ENCODE peak calls at places on chromosomes 6 and 20, in seven cellular contexts. N is esophagus muscularis mucosa; L is CD8-positive, alpha-beta T cell; J is tibial artery; Q is left lung; G is mucosa of descending colon; O is IMR-90. H is an unnamed sample.

GRCh38 chr20:20368414-20369352 is 779 bp downstream of the INSM1 start:
- DNase-seq in N (no peak), L (no peak), J (no peak), Q (no peak), G (no peak), O (no peak), H (no peak)

GRCh38 chr20:63471719-63472158 is 716 bp downstream of the KCNQ2 start:
- DNase-seq in N (no peak), L (no peak), J (no peak), Q (no peak), G (no peak), O (no peak), H (no peak)

GRCh38 chr20:34703573-34704176 is 469 bp upstream of the TP53INP2 start:
- DNase-seq in N (no peak), L (no peak), J (no peak), Q (peak; percentile 42), G (peak; percentile 68), O (peak; percentile 37), H (peak; percentile 71)

GRCh38 chr6:26624557-26624956 is 27.8 kb downstream of the ABT1 start:
- DNase-seq in N (no peak), L (no peak), J (no peak), Q (no peak), G (no peak), O (no peak), H (no peak)

GRCh38 chr20:14879839-14880238 is 542.4 kb upstream of the FLRT3 start:
- DNase-seq in N (no peak), L (no peak), J (no peak), Q (no peak), G (no peak), O (no peak), H (no peak)

GRCh38 chr6:106473807-106474206 is 113.3 kb downstream of the CRYBG1 start:
- DNase-seq in N (no peak), L (no peak), J (no peak), Q (no peak), G (no peak), O (peak; percentile 80), H (no peak)

GRCh38 chr20:49446080-49446479 is 36.4 kb downstream of the KCNB1 start:
- DNase-seq in N (no peak), L (no peak), J (no peak), Q (no peak), G (no peak), O (no peak), H (no peak)

GRCh38 chr20:62196286-62196685 is 13.5 kb downstream of the MTG2 start:
- DNase-seq in N (no peak), L (no peak), J (no peak), Q (no peak), G (no peak), O (no peak), H (no peak)

GRCh38 chr6:128358111-128358780 is 162.2 kb downstream of the PTPRK start:
- DNase-seq in N (no peak), L (no peak), J (no peak), Q (no peak), G (no peak), O (peak; percentile 40), H (no peak)

GRCh38 chr20:10619427-10619826 is 54.4 kb downstream of the JAG1 start:
- DNase-seq in N (no peak), L (no peak), J (no peak), Q (no peak), G (no peak), O (peak; percentile 92), H (no peak)

GRCh38 chr6:75207211-75207984 is 1.5 kb upstream of the COL12A1 start:
- DNase-seq in N (no peak), L (no peak), J (no peak), Q (peak; percentile 35), G (no peak), O (peak; percentile 42), H (no peak)

GRCh38 chr20:46057856-46058655 is 29.0 kb downstream of the SLC12A5 start:
- DNase-seq in N (peak; percentile 91), L (no peak), J (peak; percentile 59), Q (peak; percentile 71), G (peak; percentile 12), O (peak; percentile 47), H (no peak)
- H3K4me3 ChIP-seq in N (peak overlapping the region; percentile 28), L (no peak overlapping the region), J (peak overlapping the region; percentile 24), Q (peak overlapping the region; percentile 32), G (no peak overlapping the region), O (peak overlapping the region; percentile 21), H (peak overlapping the region; percentile 39)

DNA sequence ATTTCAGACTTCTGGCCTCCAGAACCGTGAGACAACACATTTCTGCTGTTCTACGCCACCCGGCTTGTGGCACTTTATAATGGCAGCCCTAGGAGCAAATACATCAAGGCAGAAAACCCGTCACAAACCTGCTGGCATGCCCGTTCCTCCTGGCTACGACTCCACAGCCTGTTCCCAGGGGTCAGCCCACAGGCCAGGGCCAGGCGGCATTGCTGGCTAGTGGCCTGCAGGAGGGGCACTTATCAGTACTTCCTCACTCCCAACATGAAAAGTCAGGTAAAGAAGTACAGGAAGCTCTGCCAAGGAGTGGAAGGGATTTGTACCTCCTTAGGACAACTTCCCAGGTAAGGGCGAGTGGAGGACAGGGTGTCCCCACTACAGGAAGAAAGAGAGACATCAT is 223.1 kb upstream of the AGPAT4 start:
- DNase-seq in N (no peak), L (no peak), J (no peak), Q (no peak), G (no peak), O (no peak), H (no peak)
- TF ChIP-seq CTCF in N (no peak), L (no peak), J (no peak), Q (no peak), G (no peak), O (no peak), H (no peak)

GRCh38 chr6:13604546-13605416 is 10.4 kb upstream of the NOL7 start:
- DNase-seq in N (no peak), L (no peak), J (no peak), Q (no peak), G (no peak), O (no peak), H (no peak)

GRCh38 chr6:13600036-13600435 is 15.1 kb upstream of the NOL7 start:
- DNase-seq in N (no peak), L (no peak), J (no peak), Q (no peak), G (no peak), O (no peak), H (no peak)

GRCh38 chr6:13605634-13606033 is 9.5 kb upstream of the NOL7 start:
- DNase-seq in N (no peak), L (no peak), J (no peak), Q (no peak), G (no peak), O (no peak), H (no peak)

DNA sequence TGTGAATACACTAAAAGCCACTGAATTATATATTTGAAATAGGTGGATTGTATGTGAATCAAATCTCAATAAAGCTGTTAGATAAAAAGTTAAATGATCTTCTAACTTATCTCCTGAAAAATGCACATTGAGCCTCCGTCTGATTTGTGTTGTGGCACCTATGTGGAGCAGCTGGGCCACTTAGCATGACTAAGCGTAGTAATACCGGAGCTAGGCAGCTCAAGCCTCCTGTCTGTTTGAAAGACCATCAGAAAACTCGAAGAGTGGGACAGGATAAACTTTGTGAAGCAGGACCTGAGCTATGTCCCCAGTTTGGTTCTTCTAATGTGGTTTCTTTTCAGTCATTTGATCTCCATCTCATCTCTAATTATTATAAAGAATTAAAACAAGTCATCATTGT is 11.0 kb upstream of the NOL7 start:
- DNase-seq in N (no peak), L (no peak), J (no peak), Q (no peak), G (no peak), O (no peak), H (no peak)
- H3K4me1 ChIP-seq in N (no peaks in the 10 kb centered on the region), L (no peaks in the 10 kb centered on the region), J (no peaks in the 10 kb centered on the region), Q (no peaks in the 10 kb centered on the region), G (no peaks in the 10 kb centered on the region), O (no peaks in the 10 kb centered on the region), H (no peaks in the 10 kb centered on the region)

DNA sequence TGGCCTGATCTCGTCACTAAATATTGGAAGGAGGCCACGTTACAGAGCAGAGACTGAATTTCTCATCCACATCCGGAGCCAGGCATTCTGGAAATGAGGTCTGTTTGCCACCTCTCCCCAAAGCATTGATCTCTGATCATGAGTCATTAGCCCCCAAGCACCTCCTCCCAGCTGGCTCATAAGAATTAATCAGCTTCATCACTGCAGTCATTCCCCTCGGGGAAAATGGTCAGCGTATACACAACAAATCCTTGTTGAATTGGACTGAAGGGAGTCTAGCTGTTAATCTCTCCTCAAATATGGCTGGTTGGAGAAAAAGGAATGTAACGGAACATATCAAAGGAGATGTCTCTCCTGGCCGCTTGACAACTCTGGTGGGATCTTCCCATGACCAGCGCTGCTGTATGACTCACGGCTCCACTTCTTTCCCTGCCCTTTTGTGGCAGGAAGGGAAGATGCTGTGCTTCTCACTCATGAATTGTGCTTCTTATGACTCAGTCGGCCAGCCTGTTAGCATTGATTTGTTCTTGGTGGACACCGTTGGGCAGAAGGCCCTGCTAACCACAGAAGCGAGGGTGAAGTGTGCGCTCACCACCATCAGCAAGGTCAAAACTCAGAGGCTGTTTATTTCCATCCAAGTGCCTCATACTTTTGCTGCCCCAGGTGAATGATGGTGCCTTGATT is 76.7 kb downstream of the RNF182 start:
- DNase-seq in N (no peak), L (no peak), J (no peak), Q (no peak), G (no peak), O (peak; percentile 99), H (no peak)
- H3K4me3 ChIP-seq in N (no peak overlapping the region), L (no peak overlapping the region), J (no peak overlapping the region), Q (no peak overlapping the region), G (no peak overlapping the region), O (peak overlapping the region; percentile 4), H (no peak overlapping the region)

DNA sequence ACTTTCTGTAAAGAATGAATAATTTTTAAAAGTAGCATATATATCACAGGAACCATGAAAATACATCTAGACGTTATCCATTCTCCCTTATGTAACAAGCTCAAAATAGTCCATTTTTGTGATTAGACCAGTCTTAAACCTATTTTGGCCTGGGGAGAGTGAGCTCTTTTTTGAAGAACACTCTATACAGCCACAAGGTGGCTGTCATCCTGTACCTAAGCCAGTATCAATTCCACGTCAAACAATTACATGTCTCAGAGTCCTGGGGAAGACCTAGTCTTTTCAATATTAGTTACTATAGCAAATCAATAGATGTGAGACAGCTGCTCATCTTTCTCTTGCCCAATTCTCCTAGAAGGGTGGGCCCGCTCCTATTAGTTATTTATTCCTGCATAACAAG is 28.4 kb downstream of the FBXO5 start:
- DNase-seq in N (no peak), L (no peak), J (no peak), Q (no peak), G (no peak), O (no peak), H (no peak)
- TF ChIP-seq CTCF in N (no peak), L (no peak), J (no peak), Q (no peak), G (no peak), O (no peak), H (no peak)

DNA sequence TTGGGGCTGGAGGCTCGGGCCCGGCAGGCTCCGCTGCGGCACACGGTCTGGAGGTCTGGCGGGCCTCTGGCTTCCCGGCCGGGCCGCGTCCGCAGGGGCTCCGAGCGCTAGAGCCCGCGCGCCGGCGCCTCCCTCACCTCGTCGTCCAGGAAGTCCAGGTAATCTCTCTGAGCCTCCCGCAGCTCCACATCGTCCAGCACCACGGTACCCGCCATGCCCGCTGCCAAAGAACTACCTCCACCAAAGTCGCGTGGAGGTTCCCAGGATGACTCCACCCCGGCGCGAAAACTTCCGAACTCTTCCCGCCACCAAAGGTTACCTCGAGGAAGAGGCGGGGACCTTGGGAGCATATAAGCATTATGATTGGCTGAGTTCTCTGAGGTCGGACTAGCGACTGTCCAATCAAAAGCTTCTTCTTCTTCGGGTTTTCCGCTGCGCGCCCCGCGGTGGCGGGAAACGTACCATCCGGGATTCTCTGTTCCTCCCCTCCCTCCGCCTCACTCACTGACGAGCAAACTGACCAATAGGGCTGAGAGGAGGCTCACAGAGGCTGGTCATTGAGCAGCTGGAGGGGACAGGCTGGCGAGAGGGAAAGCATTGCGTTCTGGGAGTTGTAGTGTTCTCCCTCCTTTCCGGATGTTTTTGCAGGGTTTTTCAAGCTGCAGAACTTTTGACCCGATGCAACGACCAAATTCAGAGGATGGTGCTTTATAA is at the start of gene MCM3:
- DNase-seq in N (peak; percentile 99), L (peak; percentile 91), J (peak; percentile 98), Q (peak; percentile 98), G (peak; percentile 98), O (peak; percentile 99), H (peak; percentile 98)
- H3K4me1 ChIP-seq in N (peaks cover 21% of the 10 kb centered on the region), L (peaks cover 36% of the 10 kb centered on the region), J (no peaks in the 10 kb centered on the region), Q (peaks cover 31% of the 10 kb centered on the region), G (peaks cover 8% of the 10 kb centered on the region), O (no peaks in the 10 kb centered on the region), H (peaks cover 18% of the 10 kb centered on the region)

H was measured in suprapubic skin.